ENCODE peak calls at places on chromosomes 7 and 10, in seven cellular contexts. S is breast epithelium, E is psoas muscle, P is PC-3, Z is Caco-2, Q is ovary, B is OCI-LY7. V is an unnamed sample.
A peak's percentile ranks its signal among the peaks of the same experiment; 100 is the strongest.

GRCh38 chr10:127866276-127867013 is 26.3 kb downstream of the CLRN3 start:
- DNase-seq in S (no peak), E (no peak), P (no peak), Z (no peak), Q (no peak), B (no peak), V (no peak)

GRCh38 chr7:74230446-74231231 is 20.8 kb downstream of the LAT2 start:
- DNase-seq in S (no peak), E (no peak), P (no peak), Z (no peak), Q (no peak), B (peak; percentile 68), V (no peak)

GRCh38 chr7:41771717-41772116 is 68.8 kb upstream of the INHBA start:
- DNase-seq in S (no peak), E (no peak), P (no peak), Z (no peak), Q (no peak), B (no peak), V (no peak)

GRCh38 chr7:46912692-46913091 is 669.2 kb downstream of the TNS3 start:
- DNase-seq in S (no peak), E (no peak), P (no peak), Z (no peak), Q (no peak), B (no peak), V (no peak)

GRCh38 chr7:75616421-75617167 is 122.1 kb downstream of the HIP1 start:
- DNase-seq in S (no peak), E (no peak), P (no peak), Z (no peak), Q (no peak), B (no peak), V (no peak)

GRCh38 chr7:125316451-125316850 is 386.8 kb upstream of the POT1 start:
- DNase-seq in S (no peak), E (no peak), P (peak; percentile 56), Z (peak; percentile 67), Q (no peak), B (peak; percentile 0), V (no peak)

GRCh38 chr7:156167987-156168386 is 355.7 kb upstream of the SHH start:
- DNase-seq in S (no peak), E (no peak), P (no peak), Z (no peak), Q (no peak), B (no peak), V (no peak)

GRCh38 chr10:35050556-35050955 is 39.6 kb downstream of the CUL2 start:
- DNase-seq in S (no peak), E (no peak), P (no peak), Z (no peak), Q (no peak), B (no peak), V (no peak)

GRCh38 chr7:32347244-32347828 is 142.8 kb downstream of the LSM5 start:
- DNase-seq in S (no peak), E (no peak), P (peak; percentile 40), Z (peak; percentile 43), Q (no peak), B (peak; percentile 19), V (peak; percentile 31)

GRCh38 chr10:97079454-97079853 is 106.3 kb downstream of the SLIT1 start:
- DNase-seq in S (no peak), E (no peak), P (no peak), Z (no peak), Q (no peak), B (no peak), V (no peak)

GRCh38 chr7:74655785-74656420 is 1.6 kb upstream of the GTF2I start:
- DNase-seq in S (peak; percentile 10), E (no peak), P (no peak), Z (no peak), Q (no peak), B (no peak), V (no peak)

GRCh38 chr10:11677480-11677879 is 64.7 kb upstream of the ECHDC3 start:
- DNase-seq in S (no peak), E (no peak), P (no peak), Z (no peak), Q (no peak), B (no peak), V (no peak)

DNA sequence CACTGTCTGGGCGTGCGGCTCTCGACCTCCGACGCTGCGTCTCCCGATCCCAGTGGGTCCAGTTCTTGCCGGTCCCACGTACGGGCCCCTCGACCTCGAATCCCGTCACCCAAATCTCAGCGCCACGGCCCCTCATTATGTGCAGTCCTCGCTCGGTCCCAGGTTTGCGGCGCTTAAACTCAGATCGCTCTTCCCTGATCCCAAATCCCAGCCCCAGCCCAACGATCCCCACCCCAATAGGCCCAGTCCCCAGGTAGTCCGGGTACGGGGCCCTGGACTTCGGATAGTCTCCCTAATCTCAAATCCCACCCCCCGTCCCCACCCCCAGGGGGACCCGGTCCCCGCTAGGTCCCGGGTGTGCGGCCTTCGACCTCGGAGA is 666 bp downstream of the HNRNPF start:
- DNase-seq in S (no peak), E (no peak), P (no peak), Z (no peak), Q (no peak), B (no peak), V (no peak)
- TF ChIP-seq CTCF in S (no peak), E (no peak), P (peak; percentile 16), Z (no peak), Q (no peak), B (no peak), V (no peak)

GRCh38 chr10:103762166-103762565 is 93.2 kb downstream of the SH3PXD2A start:
- DNase-seq in S (no peak), E (no peak), P (no peak), Z (no peak), Q (no peak), B (no peak), V (no peak)
- H3K4me1 ChIP-seq in S (peaks cover 8% of the 10 kb centered on the region), E (peaks cover 83% of the 10 kb centered on the region), P (peaks cover 67% of the 10 kb centered on the region), Z (peaks cover 10% of the 10 kb centered on the region), Q (peaks cover 15% of the 10 kb centered on the region), B (peaks cover 42% of the 10 kb centered on the region), V (no peaks in the 10 kb centered on the region)

DNA sequence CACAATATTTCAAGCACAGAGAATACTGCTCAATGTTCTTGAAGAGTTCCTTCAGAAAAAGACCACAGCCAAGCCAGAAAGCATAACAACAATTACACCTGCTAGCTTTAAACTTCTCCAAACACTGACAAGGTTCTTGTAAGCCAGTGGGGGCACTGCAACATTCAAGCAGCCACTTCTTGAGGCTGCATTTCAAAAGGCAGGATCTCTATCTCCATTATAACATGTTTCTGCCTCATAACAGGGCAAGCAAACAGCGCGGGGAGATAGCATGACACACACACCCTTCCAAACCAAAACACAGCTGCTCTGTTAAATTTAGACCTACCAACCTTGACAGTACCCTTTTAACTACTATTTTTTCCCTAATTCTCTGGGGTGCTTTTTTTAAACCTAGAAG is 30.8 kb downstream of the CHCHD3 start:
- DNase-seq in S (no peak), E (no peak), P (no peak), Z (peak; percentile 26), Q (peak; percentile 15), B (peak; percentile 65), V (no peak)
- TF ChIP-seq CTCF in S (no peak), E (peak; percentile 22), P (peak; percentile 36), Z (peak; percentile 49), Q (no peak), B (peak; percentile 73), V (peak; percentile 28)

GRCh38 chr10:26486304-26486703 is 48.2 kb downstream of the APBB1IP start:
- DNase-seq in S (no peak), E (peak; percentile 33), P (peak; percentile 76), Z (no peak), Q (no peak), B (no peak), V (peak; percentile 46)
- H3K4me1 ChIP-seq in S (no peaks in the 10 kb centered on the region), E (no peaks in the 10 kb centered on the region), P (peaks cover 45% of the 10 kb centered on the region), Z (peaks cover 33% of the 10 kb centered on the region), Q (no peaks in the 10 kb centered on the region), B (peaks cover 43% of the 10 kb centered on the region), V (peaks cover 10% of the 10 kb centered on the region)

GRCh38 chr7:2643386-2644229 is 11.8 kb downstream of the TTYH3 start:
- DNase-seq in S (no peak), E (no peak), P (no peak), Z (no peak), Q (peak; percentile 18), B (peak; percentile 78), V (no peak)
- TF ChIP-seq CTCF in S (no peak), E (no peak), P (peak; percentile 34), Z (no peak), Q (no peak), B (peak; percentile 79), V (no peak)

GRCh38 chr7:94174375-94174774 is 170.2 kb upstream of the BET1 start:
- DNase-seq in S (no peak), E (no peak), P (no peak), Z (no peak), Q (no peak), B (no peak), V (no peak)
- H3K4me1 ChIP-seq in S (no peaks in the 10 kb centered on the region), E (no peaks in the 10 kb centered on the region), P (no peaks in the 10 kb centered on the region), Z (peaks cover 5% of the 10 kb centered on the region), Q (no peaks in the 10 kb centered on the region), B (peaks cover 4% of the 10 kb centered on the region), V (no peaks in the 10 kb centered on the region)

GRCh38 chr10:119863951-119864565 is 8.6 kb downstream of the MCMBP start:
- DNase-seq in S (no peak), E (no peak), P (no peak), Z (no peak), Q (no peak), B (peak; percentile 29), V (no peak)

GRCh38 chr10:119862524-119862923 is 10.1 kb downstream of the MCMBP start:
- DNase-seq in S (no peak), E (no peak), P (no peak), Z (no peak), Q (no peak), B (no peak), V (no peak)

GRCh38 chr10:119858063-119858462 is 14.6 kb downstream of the MCMBP start:
- DNase-seq in S (no peak), E (no peak), P (no peak), Z (no peak), Q (no peak), B (no peak), V (no peak)

GRCh38 chr10:119860866-119861601 is 11.6 kb downstream of the MCMBP start:
- DNase-seq in S (no peak), E (no peak), P (no peak), Z (no peak), Q (no peak), B (no peak), V (no peak)

GRCh38 chr10:119859422-119860258 is 13.0 kb downstream of the MCMBP start:
- DNase-seq in S (no peak), E (no peak), P (peak; percentile 65), Z (peak; percentile 34), Q (no peak), B (peak; percentile 63), V (no peak)
- TF ChIP-seq CTCF in S (no peak), E (peak; percentile 68), P (peak; percentile 72), Z (peak; percentile 45), Q (peak; percentile 20), B (peak; percentile 95), V (peak; percentile 67)